ENCODE peak calls at places on chromosomes 11 and 22, in four cellular contexts. One of them, this sample, is unnamed.
A peak's percentile ranks its signal among the peaks of the same experiment; 100 is the strongest.

GRCh38 chr11:134384406-134384805 is 27.6 kb downstream of the B3GAT1 start:
- DNase-seq in GM12878: no peak
- DNase-seq in WTC11: no peak
- DNase-seq in HepG2: no peak
- DNase-seq in this sample: no peak

GRCh38 chr11:8242113-8242475 is 21.6 kb downstream of the LMO1 start:
- DNase-seq in GM12878: no peak
- DNase-seq in WTC11: no peak
- DNase-seq in HepG2: no peak
- DNase-seq in this sample: no peak

GRCh38 chr22:28425211-28425610 is 254.4 kb downstream of the TTC28 start:
- DNase-seq in GM12878: no peak
- DNase-seq in WTC11: no peak
- DNase-seq in HepG2: no peak
- DNase-seq in this sample: no peak

GRCh38 chr11:65041206-65042035 is at the start of gene SAC3D1:
- DNase-seq in GM12878: no peak
- DNase-seq in WTC11: peak; percentile 75
- DNase-seq in HepG2: no peak
- DNase-seq in this sample: peak; percentile 71

GRCh38 chr22:26897384-26897783 is 240.0 kb downstream of the MIAT start:
- DNase-seq in GM12878: no peak
- DNase-seq in WTC11: no peak
- DNase-seq in HepG2: no peak
- DNase-seq in this sample: no peak

GRCh38 chr11:71201936-71202597 is 50.3 kb downstream of the SHANK2 start:
- DNase-seq in GM12878: no peak
- DNase-seq in WTC11: no peak
- DNase-seq in HepG2: no peak
- DNase-seq in this sample: no peak

GRCh38 chr11:68006606-68007166 is 2.8 kb upstream of the UNC93B1 start:
- DNase-seq in GM12878: no peak
- DNase-seq in WTC11: no peak
- DNase-seq in HepG2: no peak
- DNase-seq in this sample: no peak

GRCh38 chr11:73292481-73292880 is 15.6 kb upstream of the ARHGEF17 start:
- DNase-seq in GM12878: no peak
- DNase-seq in WTC11: no peak
- DNase-seq in HepG2: no peak
- DNase-seq in this sample: no peak

GRCh38 chr11:119726585-119727522 is 2.1 kb downstream of the NECTIN1 start:
- DNase-seq in GM12878: no peak
- DNase-seq in WTC11: peak; percentile 46
- DNase-seq in HepG2: no peak
- DNase-seq in this sample: no peak

GRCh38 chr22:45103756-45104155 is 60.0 kb upstream of the NUP50 start:
- DNase-seq in GM12878: no peak
- DNase-seq in WTC11: peak; percentile 29
- DNase-seq in HepG2: no peak
- DNase-seq in this sample: no peak

GRCh38 chr11:61602775-61603569 is 22.1 kb upstream of the SYT7 start:
- DNase-seq in GM12878: no peak
- DNase-seq in WTC11: no peak
- DNase-seq in HepG2: no peak
- DNase-seq in this sample: peak; percentile 68

GRCh38 chr22:47551438-47551788 is 789.0 kb downstream of the TBC1D22A start:
- DNase-seq in GM12878: no peak
- DNase-seq in WTC11: no peak
- DNase-seq in HepG2: no peak
- DNase-seq in this sample: no peak

GRCh38 chr11:35647535-35648092 is 15.0 kb upstream of the TRIM44 start:
- DNase-seq in GM12878: no peak
- DNase-seq in WTC11: no peak
- DNase-seq in HepG2: no peak
- DNase-seq in this sample: no peak

GRCh38 chr22:48868554-48868953 is 959.1 kb downstream of the BRD1 start:
- DNase-seq in GM12878: no peak
- DNase-seq in WTC11: no peak
- DNase-seq in HepG2: no peak
- DNase-seq in this sample: no peak

GRCh38 chr11:67292671-67293070 is 3.6 kb downstream of the ANKRD13D start:
- DNase-seq in GM12878: no peak
- DNase-seq in WTC11: no peak
- DNase-seq in HepG2: no peak
- DNase-seq in this sample: no peak

GRCh38 chr11:130040281-130040940 is 29.3 kb upstream of the APLP2 start:
- DNase-seq in GM12878: no peak
- DNase-seq in WTC11: peak; percentile 15
- DNase-seq in HepG2: no peak
- DNase-seq in this sample: no peak

GRCh38 chr11:130047141-130047540 is 22.6 kb upstream of the APLP2 start:
- DNase-seq in GM12878: no peak
- DNase-seq in WTC11: no peak
- DNase-seq in HepG2: no peak
- DNase-seq in this sample: no peak

GRCh38 chr11:130042093-130042591 is 27.6 kb upstream of the APLP2 start:
- DNase-seq in GM12878: no peak
- DNase-seq in WTC11: no peak
- DNase-seq in HepG2: peak; percentile 85
- DNase-seq in this sample: peak; percentile 62

GRCh38 chr11:130037881-130038601 is 31.7 kb upstream of the APLP2 start:
- DNase-seq in GM12878: no peak
- DNase-seq in WTC11: no peak
- DNase-seq in HepG2: peak; percentile 66
- DNase-seq in this sample: peak; percentile 60

GRCh38 chr11:130043575-130043974 is 26.1 kb upstream of the APLP2 start:
- DNase-seq in GM12878: no peak
- DNase-seq in WTC11: no peak
- DNase-seq in HepG2: no peak
- DNase-seq in this sample: no peak
- TF ChIP-seq NR2C2 in GM12878: no peak
- TF ChIP-seq NR2C2 in WTC11: no peak
- TF ChIP-seq NR2C2 in HepG2: no peak
- TF ChIP-seq NR2C2 in this sample: no peak

GRCh38 chr11:110903830-110904229 is 191.6 kb upstream of the ARHGAP20 start:
- DNase-seq in GM12878: no peak
- DNase-seq in WTC11: no peak
- DNase-seq in HepG2: no peak
- DNase-seq in this sample: no peak

GRCh38 chr11:110909331-110909730 is 197.1 kb upstream of the ARHGAP20 start:
- DNase-seq in GM12878: no peak
- DNase-seq in WTC11: no peak
- DNase-seq in HepG2: no peak
- DNase-seq in this sample: no peak

GRCh38 chr11:110912437-110912836 is 200.2 kb upstream of the ARHGAP20 start:
- DNase-seq in GM12878: no peak
- DNase-seq in WTC11: no peak
- DNase-seq in HepG2: no peak
- DNase-seq in this sample: no peak

GRCh38 chr11:110907629-110908028 is 195.4 kb upstream of the ARHGAP20 start:
- DNase-seq in GM12878: no peak
- DNase-seq in WTC11: no peak
- DNase-seq in HepG2: no peak
- DNase-seq in this sample: no peak

GRCh38 chr11:110908401-110909106 is 196.3 kb upstream of the ARHGAP20 start:
- DNase-seq in GM12878: no peak
- DNase-seq in WTC11: no peak
- DNase-seq in HepG2: no peak
- DNase-seq in this sample: no peak
- TF ChIP-seq NR2C2 in GM12878: no peak
- TF ChIP-seq NR2C2 in WTC11: no peak
- TF ChIP-seq NR2C2 in HepG2: no peak
- TF ChIP-seq NR2C2 in this sample: no peak

DNA sequence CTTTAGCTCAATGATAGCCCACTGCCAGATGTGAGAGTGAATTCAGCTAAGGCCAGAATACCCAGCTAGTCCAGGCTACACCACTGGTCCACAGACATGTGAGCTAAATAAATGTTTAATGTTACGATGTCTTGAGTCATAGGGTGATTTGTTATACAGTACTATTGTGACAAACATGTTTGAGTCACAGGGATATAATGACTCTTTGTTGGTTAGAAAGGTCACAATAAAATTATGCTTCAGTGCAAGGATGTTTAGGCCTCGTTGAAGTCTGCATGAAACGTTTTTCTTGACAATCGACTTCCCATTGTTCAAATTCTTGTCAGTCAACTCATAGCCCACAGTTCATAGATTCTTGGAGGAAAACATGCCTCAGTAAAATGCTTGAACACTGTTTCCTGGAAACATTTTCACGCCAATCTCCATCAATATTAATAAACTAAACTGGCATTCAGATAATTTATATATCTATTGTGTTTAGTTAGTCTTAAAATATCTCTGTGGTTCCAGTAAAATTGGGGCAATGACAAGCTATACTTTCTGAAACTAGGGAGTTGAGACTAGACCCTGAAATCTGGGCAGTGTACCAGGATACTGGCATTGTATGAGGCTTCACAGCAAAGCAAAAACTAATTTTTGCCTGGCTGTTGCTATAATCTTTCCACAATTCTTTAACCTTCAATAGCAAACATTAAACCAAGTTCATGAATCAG is 650.8 kb upstream of the KIRREL3 start:
- DNase-seq in GM12878: no peak
- DNase-seq in WTC11: no peak
- DNase-seq in HepG2: no peak
- DNase-seq in this sample: no peak
- TF ChIP-seq NR2C2 in GM12878: no peak
- TF ChIP-seq NR2C2 in WTC11: no peak
- TF ChIP-seq NR2C2 in HepG2: no peak
- TF ChIP-seq NR2C2 in this sample: no peak

GRCh38 chr11:89175796-89176195 is 1.9 kb upstream of the TYR start:
- DNase-seq in GM12878: no peak
- DNase-seq in WTC11: no peak
- DNase-seq in HepG2: no peak
- DNase-seq in this sample: no peak
- TF ChIP-seq NR2C2 in GM12878: no peak
- TF ChIP-seq NR2C2 in WTC11: no peak
- TF ChIP-seq NR2C2 in HepG2: no peak
- TF ChIP-seq NR2C2 in this sample: no peak

GRCh38 chr11:126478466-126478865 is 123.0 kb downstream of the ST3GAL4 start:
- DNase-seq in GM12878: no peak
- DNase-seq in WTC11: no peak
- DNase-seq in HepG2: no peak
- DNase-seq in this sample: no peak

GRCh38 chr11:126479178-126479930 is 123.9 kb downstream of the ST3GAL4 start:
- DNase-seq in GM12878: no peak
- DNase-seq in WTC11: no peak
- DNase-seq in HepG2: no peak
- DNase-seq in this sample: no peak

GRCh38 chr11:126476977-126477376 is 121.5 kb downstream of the ST3GAL4 start:
- DNase-seq in GM12878: no peak
- DNase-seq in WTC11: no peak
- DNase-seq in HepG2: no peak
- DNase-seq in this sample: no peak

GRCh38 chr11:126476256-126476970 is 120.9 kb downstream of the ST3GAL4 start:
- DNase-seq in GM12878: no peak
- DNase-seq in WTC11: no peak
- DNase-seq in HepG2: no peak
- DNase-seq in this sample: no peak

GRCh38 chr11:126477526-126478275 is 122.2 kb downstream of the ST3GAL4 start:
- DNase-seq in GM12878: no peak
- DNase-seq in WTC11: no peak
- DNase-seq in HepG2: no peak
- DNase-seq in this sample: no peak
- TF ChIP-seq NR2C2 in GM12878: no peak
- TF ChIP-seq NR2C2 in WTC11: no peak
- TF ChIP-seq NR2C2 in HepG2: no peak
- TF ChIP-seq NR2C2 in this sample: no peak